ENCODE peak calls at places on chromosomes 1 and 21, in seven cellular contexts. J is AG09309, V is fibroblast of pulmonary artery, Z is COR-L47, P is ACHN, O is T1000, F is heart right ventricle. K is an unnamed sample.

GRCh38 chr1:53049574-53049967 is 12.4 kb upstream of the PODN start:
- DNase-seq in Z (no peak), P (no peak), J (no peak), F (no peak), V (no peak), O (no peak), K (no peak)

GRCh38 chr1:177411371-177411770 is 240.6 kb downstream of the BRINP2 start:
- DNase-seq in F (no peak), V (no peak), Z (no peak), J (no peak), P (no peak), O (no peak), K (no peak)

GRCh38 chr1:229913491-229913890 is 153.5 kb upstream of the GALNT2 start:
- DNase-seq in P (no peak), O (no peak), Z (peak; percentile 6), F (no peak), J (no peak), V (no peak), K (peak; percentile 34)

GRCh38 chr1:173330149-173330951 is 123.2 kb upstream of the TNFSF4 start:
- DNase-seq in P (peak; percentile 23), V (peak; percentile 82), F (no peak), Z (no peak), O (no peak), J (no peak), K (no peak)

GRCh38 chr1:1349256-1350012 is at the start of gene DVL1:
- DNase-seq in J (no peak), V (peak; percentile 53), Z (peak; percentile 51), P (peak; percentile 64), F (peak; percentile 67), O (peak; percentile 46), K (peak; percentile 24)

GRCh38 chr1:16266411-16267118 is 29.6 kb upstream of the CPLANE2 start:
- DNase-seq in O (no peak), Z (no peak), J (peak; percentile 16), P (no peak), F (peak; percentile 34), V (peak; percentile 71), K (no peak)

GRCh38 chr1:80533775-80534314 is 1266.9 kb upstream of the ADGRL2 start:
- DNase-seq in V (no peak), F (no peak), J (no peak), Z (no peak), O (no peak), P (no peak), K (no peak)

GRCh38 chr21:32728455-32729237 is 833 bp upstream of the SYNJ1 start:
- DNase-seq in F (no peak), P (no peak), O (no peak), V (no peak), J (no peak), Z (peak; percentile 41), K (peak; percentile 18)

GRCh38 chr21:33688343-33688742 is 46.0 kb downstream of the ITSN1 start:
- DNase-seq in Z (no peak), F (no peak), V (no peak), J (no peak), P (no peak), O (no peak), K (no peak)

GRCh38 chr1:228058981-228059535 is 23.4 kb upstream of the ARF1 start:
- DNase-seq in V (no peak), P (no peak), J (no peak), F (no peak), O (no peak), Z (no peak), K (peak; percentile 60)

GRCh38 chr1:12595839-12596821 is 21.9 kb downstream of the DHRS3 start:
- DNase-seq in F (peak; percentile 83), O (peak; percentile 59), P (peak; percentile 90), J (peak; percentile 97), V (peak; percentile 97), Z (no peak), K (no peak)

GRCh38 chr1:3272321-3273045 is 182.0 kb upstream of the ARHGEF16 start:
- DNase-seq in J (no peak), F (no peak), P (no peak), Z (no peak), V (no peak), O (no peak), K (no peak)

GRCh38 chr1:230348386-230349022 is 77.6 kb downstream of the PGBD5 start:
- DNase-seq in V (no peak), J (no peak), F (no peak), P (no peak), Z (no peak), O (no peak), K (no peak)

GRCh38 chr1:211320980-211321379 is 5.7 kb upstream of the TRAF5 start:
- DNase-seq in J (no peak), F (no peak), Z (no peak), P (no peak), O (no peak), V (no peak), K (no peak)

GRCh38 chr1:156384658-156385057 is 15.6 kb downstream of the RHBG start:
- DNase-seq in O (no peak), Z (no peak), F (no peak), V (no peak), P (no peak), J (no peak), K (no peak)

GRCh38 chr1:3762873-3763228 is 9.7 kb upstream of the SMIM1 start:
- DNase-seq in J (no peak), P (no peak), Z (no peak), O (no peak), V (no peak), F (no peak), K (no peak)

GRCh38 chr1:112263464-112263863 is 132.6 kb upstream of the CTTNBP2NL start:
- DNase-seq in O (no peak), V (peak; percentile 80), F (no peak), J (peak; percentile 52), Z (no peak), P (no peak), K (no peak)

GRCh38 chr21:38498057-38498833 is at the start of gene ERG:
- DNase-seq in O (no peak), F (no peak), P (no peak), J (no peak), V (no peak), Z (no peak), K (no peak)

GRCh38 chr1:233459968-233460367 is 132.4 kb downstream of the MAP3K21 start:
- DNase-seq in O (no peak), Z (no peak), P (no peak), J (no peak), F (no peak), V (no peak), K (no peak)

GRCh38 chr21:39083377-39084008 is 99.8 kb downstream of the PSMG1 start:
- DNase-seq in J (no peak), P (no peak), Z (no peak), V (peak; percentile 71), F (no peak), O (no peak), K (no peak)

GRCh38 chr1:115105836-115106235 is 16.5 kb upstream of the TSPAN2 start:
- DNase-seq in V (no peak), F (no peak), J (no peak), P (no peak), Z (no peak), O (no peak), K (no peak)

GRCh38 chr1:172380441-172381244 is 39.8 kb upstream of the C1orf105 start:
- DNase-seq in O (no peak), Z (no peak), V (no peak), J (no peak), P (no peak), F (no peak), K (no peak)

GRCh38 chr1:32142446-32143301 is 34.8 kb downstream of the KPNA6 start:
- DNase-seq in O (no peak), V (peak; percentile 85), Z (peak; percentile 32), P (no peak), F (peak; percentile 71), J (peak; percentile 54), K (peak; percentile 3)

GRCh38 chr1:51629918-51630317 is 13.0 kb downstream of the OSBPL9 start:
- DNase-seq in P (no peak), F (no peak), O (no peak), J (no peak), Z (no peak), V (no peak), K (no peak)

GRCh38 chr1:205440476-205441317 is 15.1 kb downstream of the BLACAT1 start:
- DNase-seq in P (peak; percentile 84), F (peak; percentile 47), O (no peak), J (no peak), V (peak; percentile 74), Z (no peak), K (peak; percentile 91)

GRCh38 chr1:204408074-204408507 is 3.5 kb downstream of the PPP1R15B start:
- DNase-seq in Z (no peak), J (no peak), V (peak; percentile 80), P (peak; percentile 81), O (no peak), F (peak; percentile 81), K (peak; percentile 48)

GRCh38 chr21:37176716-37177115 is 90.4 kb downstream of the VPS26C start:
- DNase-seq in O (no peak), Z (no peak), P (no peak), V (no peak), F (no peak), J (no peak), K (no peak)

GRCh38 chr1:200883118-200883517 is 10.3 kb downstream of the GPR25 start:
- DNase-seq in O (no peak), J (no peak), P (no peak), V (no peak), Z (no peak), F (no peak), K (no peak)

GRCh38 chr1:171357179-171357578 is 43.2 kb downstream of the FMO4 start:
- DNase-seq in P (peak; percentile 61), Z (no peak), F (no peak), O (no peak), J (no peak), V (no peak), K (no peak)

GRCh38 chr1:38009088-38009840 is 3.3 kb upstream of the UTP11 start:
- DNase-seq in J (peak; percentile 52), P (no peak), Z (no peak), V (peak; percentile 84), O (no peak), F (no peak), K (no peak)

GRCh38 chr21:46068516-46069079 is 29.3 kb upstream of the COL6A2 start:
- DNase-seq in O (no peak), J (no peak), P (no peak), F (no peak), Z (no peak), V (no peak), K (no peak)

GRCh38 chr1:5244631-5245285 is 590.3 kb downstream of the AJAP1 start:
- DNase-seq in V (no peak), J (no peak), P (no peak), O (no peak), F (no peak), Z (no peak), K (no peak)

GRCh38 chr1:43836267-43836951 is 97.2 kb upstream of the ARTN start:
- DNase-seq in O (peak; percentile 68), F (peak; percentile 62), V (no peak), Z (peak; percentile 97), J (no peak), P (peak; percentile 28), K (peak; percentile 91)

GRCh38 chr1:108107658-108108057 is 92.5 kb downstream of the SLC25A24 start:
- DNase-seq in J (peak; percentile 10), Z (no peak), P (no peak), F (no peak), O (peak; percentile 71), V (peak; percentile 46), K (no peak)

GRCh38 chr1:173433927-173434326 is 43.2 kb upstream of the PRDX6 start:
- DNase-seq in F (no peak), O (no peak), P (no peak), Z (no peak), J (no peak), V (no peak), K (no peak)